ENCODE peak calls at places on chromosomes 6 and 20, in seven cellular contexts. M, J, X, F, C, B and P are unnamed samples.

GRCh38 chr6:11232968-11233626 is 629 bp upstream of the NEDD9 start:
- DNase-seq in M (no peak), J (no peak), X (peak), F (no peak), C (peak), B (no peak), P (no peak)

GRCh38 chr6:166435574-166435973 is 52.8 kb upstream of the MPC1 start:
- DNase-seq in M (no peak), J (no peak), X (no peak), F (peak), C (no peak), B (no peak), P (no peak)

GRCh38 chr6:170545405-170545804 is 7.7 kb downstream of the PSMB1 start:
- DNase-seq in M (no peak), J (no peak), X (no peak), F (no peak), C (no peak), B (no peak), P (no peak)

GRCh38 chr6:26543953-26544352 is 5.8 kb downstream of the HMGN4 start:
- DNase-seq in M (no peak), J (no peak), X (peak), F (no peak), C (no peak), B (no peak), P (no peak)

GRCh38 chr6:73511796-73512195 is 9.0 kb downstream of the EEF1A1 start:
- DNase-seq in M (no peak), J (no peak), X (no peak), F (no peak), C (no peak), B (no peak), P (no peak)

GRCh38 chr6:161139304-161139765 is 134.5 kb downstream of the AGPAT4 start:
- DNase-seq in M (no peak), J (no peak), X (no peak), F (no peak), C (no peak), B (no peak), P (no peak)

GRCh38 chr6:142735182-142735581 is 209.8 kb downstream of the HIVEP2 start:
- DNase-seq in M (no peak), J (no peak), X (no peak), F (no peak), C (no peak), B (no peak), P (no peak)

GRCh38 chr20:47568019-47568418 is 66.3 kb downstream of the NCOA3 start:
- DNase-seq in M (no peak), J (no peak), X (peak), F (no peak), C (no peak), B (peak), P (no peak)

GRCh38 chr6:131372535-131372934 is 200.5 kb upstream of the ARG1 start:
- DNase-seq in M (no peak), J (no peak), X (no peak), F (no peak), C (no peak), B (no peak), P (no peak)

GRCh38 chr6:143288923-143289322 is 161.6 kb downstream of the ADAT2 start:
- DNase-seq in M (no peak), J (no peak), X (no peak), F (no peak), C (no peak), B (no peak), P (no peak)

GRCh38 chr6:159852877-159853276 is 37.9 kb upstream of the MAS1 start:
- DNase-seq in M (no peak), J (no peak), X (no peak), F (no peak), C (no peak), B (no peak), P (no peak)

GRCh38 chr6:140736227-140736626 is 1361.8 kb upstream of the CITED2 start:
- DNase-seq in M (no peak), J (no peak), X (no peak), F (no peak), C (no peak), B (no peak), P (no peak)

GRCh38 chr6:155738602-155739001 is 283.0 kb upstream of the NOX3 start:
- DNase-seq in M (no peak), J (no peak), X (no peak), F (no peak), C (no peak), B (no peak), P (no peak)

GRCh38 chr6:157977176-157977804 is 4.4 kb upstream of the SYNJ2 start:
- DNase-seq in M (no peak), J (no peak), X (no peak), F (no peak), C (no peak), B (no peak), P (no peak)

GRCh38 chr6:57262901-57263694 is 41.0 kb upstream of the RAB23 start:
- DNase-seq in M (no peak), J (no peak), X (no peak), F (no peak), C (no peak), B (no peak), P (no peak)

GRCh38 chr20:56957737-56958553 is 308.5 kb downstream of the BMP7 start:
- DNase-seq in M (no peak), J (no peak), X (no peak), F (no peak), C (no peak), B (no peak), P (no peak)

GRCh38 chr20:63046841-63047240 is 40.1 kb upstream of the BHLHE23 start:
- DNase-seq in M (no peak), J (no peak), X (no peak), F (no peak), C (no peak), B (no peak), P (no peak)

GRCh38 chr6:144657691-144658090 is 372.6 kb downstream of the UTRN start:
- DNase-seq in M (no peak), J (no peak), X (no peak), F (no peak), C (no peak), B (no peak), P (no peak)

GRCh38 chr6:3458706-3459421 is 2.0 kb upstream of the SLC22A23 start:
- DNase-seq in M (no peak), J (no peak), X (no peak), F (no peak), C (no peak), B (no peak), P (no peak)

GRCh38 chr6:7542065-7542877 is 800 bp downstream of the DSP start:
- DNase-seq in M (no peak), J (no peak), X (no peak), F (peak), C (peak), B (no peak), P (no peak)

GRCh38 chr6:43966806-43967575 is 160.3 kb downstream of the MRPL14 start:
- DNase-seq in M (no peak), J (no peak), X (no peak), F (no peak), C (no peak), B (no peak), P (no peak)
- TF ChIP-seq POLR2AphosphoS5 in M (no peak), J (no peak), X (no peak), F (no peak), C (no peak), B (no peak), P (no peak)

GRCh38 chr6:108581237-108581931 is 20.7 kb downstream of the FOXO3 start:
- DNase-seq in M (no peak), J (no peak), X (no peak), F (no peak), C (no peak), B (no peak), P (peak)
- TF ChIP-seq POLR2AphosphoS5 in M (no peak), J (peak), X (no peak), F (no peak), C (no peak), B (no peak), P (peak)

GRCh38 chr6:52726193-52726542 is 37.1 kb downstream of the GSTA2 start:
- DNase-seq in M (no peak), J (no peak), X (no peak), F (no peak), C (no peak), B (no peak), P (no peak)

GRCh38 chr6:52727908-52728307 is 35.4 kb downstream of the GSTA2 start:
- DNase-seq in M (no peak), J (no peak), X (no peak), F (no peak), C (no peak), B (no peak), P (no peak)

GRCh38 chr6:52728394-52728793 is 34.9 kb downstream of the GSTA2 start:
- DNase-seq in M (no peak), J (no peak), X (no peak), F (no peak), C (no peak), B (no peak), P (no peak)

GRCh38 chr6:52725530-52726192 is 37.6 kb downstream of the GSTA2 start:
- DNase-seq in M (no peak), J (no peak), X (peak), F (no peak), C (no peak), B (no peak), P (no peak)

GRCh38 chr6:52726741-52727535 is 36.3 kb downstream of the GSTA2 start:
- DNase-seq in M (no peak), J (no peak), X (no peak), F (no peak), C (no peak), B (no peak), P (no peak)
- TF ChIP-seq POLR2AphosphoS5 in M (no peak), J (no peak), X (no peak), F (no peak), C (no peak), B (no peak), P (no peak)

GRCh38 chr6:47772993-47773392 is 8.8 kb upstream of the OPN5 start:
- DNase-seq in M (no peak), J (no peak), X (no peak), F (no peak), C (no peak), B (no peak), P (no peak)
- TF ChIP-seq POLR2AphosphoS5 in M (no peak), J (no peak), X (no peak), F (no peak), C (no peak), B (no peak), P (no peak)

DNA sequence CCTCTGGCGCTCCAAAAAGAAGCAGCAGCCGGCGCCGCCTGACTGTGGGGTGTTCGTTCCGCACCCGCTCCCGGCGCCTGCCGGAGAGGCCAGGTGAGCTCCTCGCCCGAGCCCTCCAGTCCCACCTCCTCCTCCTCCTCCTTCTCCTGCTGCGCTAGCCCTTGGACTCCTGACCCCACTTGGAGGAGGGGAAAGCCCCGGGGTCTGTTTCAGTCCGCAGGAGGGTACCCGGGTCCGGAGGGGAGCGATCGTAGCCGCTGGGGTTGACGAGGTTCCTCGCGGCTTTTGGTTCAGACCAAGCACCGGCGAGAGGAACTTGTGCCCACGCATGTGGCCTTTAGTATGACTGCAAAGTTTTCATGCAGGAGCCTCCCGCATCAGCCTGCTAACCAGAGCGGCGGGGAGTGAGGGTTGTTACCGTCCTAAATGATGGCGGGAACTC is 493 bp downstream of the CRYBG1 start:
- DNase-seq in M (no peak), J (peak), X (no peak), F (peak), C (peak), B (no peak), P (no peak)
- TF ChIP-seq POLR2AphosphoS5 in M (no peak), J (no peak), X (no peak), F (no peak), C (no peak), B (no peak), P (no peak)

DNA sequence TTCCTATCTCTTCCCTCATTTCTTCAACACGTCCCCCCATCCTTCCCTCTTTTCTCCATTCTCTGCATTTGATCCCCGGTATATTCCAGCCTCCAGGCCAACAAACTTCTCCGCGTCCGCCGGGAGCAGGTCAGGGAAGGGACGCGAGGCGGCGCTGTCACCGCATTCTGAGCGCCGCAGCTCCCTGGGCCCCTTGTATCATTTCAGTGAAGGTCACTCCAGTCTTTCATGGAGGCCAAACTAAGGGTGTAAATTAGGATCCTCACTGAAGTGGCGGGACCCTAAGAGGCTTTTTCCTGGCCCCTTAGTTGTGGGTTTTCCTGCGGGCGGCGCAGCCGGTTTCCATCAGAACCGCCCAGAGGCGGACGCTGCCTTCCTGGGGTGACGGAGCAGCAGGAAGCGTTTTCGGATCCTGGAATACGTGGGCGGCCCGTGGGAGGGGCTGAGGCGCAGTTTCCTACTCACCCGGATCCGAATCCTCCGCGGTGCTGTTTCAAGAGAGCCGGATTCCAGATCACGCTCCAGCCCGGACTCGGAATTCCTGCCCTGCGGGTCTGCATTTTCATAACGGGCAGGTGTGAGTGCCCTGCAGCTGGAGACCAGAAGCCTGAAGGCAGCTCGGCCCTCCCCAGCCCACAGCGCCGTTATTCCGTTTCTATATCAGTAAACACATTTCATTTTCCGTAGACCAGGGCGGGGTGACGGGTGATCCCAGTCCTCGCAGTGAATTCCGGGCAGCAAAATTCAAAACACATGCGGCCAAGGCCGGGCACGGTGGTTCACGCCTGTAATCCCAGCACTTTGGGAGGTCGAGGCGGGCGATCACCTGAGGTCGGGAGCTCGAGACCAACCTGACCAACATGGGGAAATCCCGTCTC is 3.6 kb upstream of the MICA start:
- DNase-seq in M (no peak), J (peak), X (peak), F (no peak), C (peak), B (peak), P (peak)
- TF ChIP-seq POLR2AphosphoS5 in M (no peak), J (peak), X (peak), F (no peak), C (no peak), B (peak), P (peak)

GRCh38 chr6:30091577-30092381 is 16.2 kb upstream of the RNF39 start:
- DNase-seq in M (no peak), J (peak), X (peak), F (no peak), C (no peak), B (no peak), P (no peak)
- TF ChIP-seq POLR2AphosphoS5 in M (no peak), J (no peak), X (no peak), F (no peak), C (no peak), B (no peak), P (no peak)

GRCh38 chr6:617485-618100 is 39.3 kb downstream of the HUS1B start:
- DNase-seq in M (no peak), J (peak), X (no peak), F (no peak), C (no peak), B (no peak), P (no peak)
- TF ChIP-seq POLR2AphosphoS5 in M (no peak), J (no peak), X (no peak), F (no peak), C (no peak), B (no peak), P (no peak)